ENCODE peak calls at places on chromosomes 11 and 22, in five cellular contexts. I, V, D, B and L are unnamed samples.

GRCh38 chr11:114889464-114890065 is 211.2 kb downstream of the NXPE2 start:
- DNase-seq in I (no peak), V (no peak), D (no peak), B (no peak), L (no peak)

GRCh38 chr11:134647066-134647746 is 235.2 kb upstream of the B3GAT1 start:
- DNase-seq in I (no peak), V (no peak), D (no peak), B (no peak), L (no peak)

GRCh38 chr22:41178425-41178975 is 26.6 kb upstream of the L3MBTL2 start:
- DNase-seq in I (no peak), V (peak), D (no peak), B (no peak), L (no peak)

GRCh38 chr11:103662880-103663279 is 373.6 kb upstream of the DDI1 start:
- DNase-seq in I (no peak), V (no peak), D (no peak), B (peak), L (no peak)

GRCh38 chr22:35154937-35155387 is 89.0 kb downstream of the ISX start:
- DNase-seq in I (peak), V (peak), D (no peak), B (peak), L (peak)

GRCh38 chr11:79087957-79088318 is 352.9 kb downstream of the TENM4 start:
- DNase-seq in I (no peak), V (no peak), D (no peak), B (no peak), L (no peak)

GRCh38 chr11:26583550-26583949 is 11.5 kb upstream of the MUC15 start:
- DNase-seq in I (no peak), V (no peak), D (no peak), B (peak), L (no peak)

GRCh38 chr11:95284057-95285052 is 53.4 kb upstream of the SESN3 start:
- DNase-seq in I (no peak), V (no peak), D (no peak), B (no peak), L (no peak)

GRCh38 chr11:66981976-66982578 is 7.0 kb downstream of the C11orf86 start:
- DNase-seq in I (peak), V (peak), D (peak), B (peak), L (peak)

DNA sequence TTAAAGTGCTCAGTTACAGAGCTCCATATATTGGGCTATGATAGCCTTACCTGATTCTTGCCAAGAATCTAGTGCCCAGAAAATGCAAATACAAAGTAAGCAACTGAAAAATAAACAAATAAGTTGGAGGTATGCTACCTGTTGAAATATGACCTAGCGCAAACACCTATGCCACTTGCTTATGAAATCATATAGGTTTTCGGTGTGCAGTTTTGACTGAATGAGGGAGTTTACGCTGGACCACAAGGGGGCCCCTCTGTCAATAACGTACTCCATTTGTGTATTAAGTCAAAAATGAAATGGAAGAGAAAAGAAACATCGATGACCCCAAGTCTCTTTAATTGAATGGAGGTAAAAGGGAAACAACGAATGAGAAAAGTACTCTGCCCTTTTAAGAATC is 84.9 kb upstream of the TRIM77 start:
- DNase-seq in I (no peak), V (no peak), D (no peak), B (peak), L (no peak)
- TF ChIP-seq CTCF in I (no peak), V (no peak), D (no peak), B (peak), L (no peak)

DNA sequence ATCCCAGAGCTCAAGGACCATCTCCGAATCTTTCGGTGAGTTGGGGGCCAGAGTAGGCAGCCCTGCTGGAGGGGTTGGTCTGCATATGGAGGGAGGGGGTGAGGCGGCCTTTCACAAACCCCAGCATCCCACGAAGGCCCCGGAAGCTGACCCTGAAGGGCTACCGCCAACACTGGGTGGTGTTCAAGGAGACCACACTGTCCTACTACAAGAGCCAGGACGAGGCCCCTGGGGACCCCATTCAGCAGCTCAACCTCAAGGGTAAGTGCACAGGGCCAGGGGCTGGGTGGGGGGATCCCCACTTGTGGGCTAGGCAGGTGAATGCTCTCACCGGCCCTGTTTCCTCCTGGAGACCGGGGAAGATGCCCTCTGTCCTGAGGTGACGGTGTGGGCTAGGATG is 6.2 kb downstream of the TRPT1 start:
- DNase-seq in I (no peak), V (no peak), D (no peak), B (no peak), L (no peak)
- TF ChIP-seq CTCF in I (no peak), V (no peak), D (no peak), B (no peak), L (no peak)

GRCh38 chr11:47553417-47553746 is 450 bp upstream of the CELF1 start:
- DNase-seq in I (no peak), V (peak), D (no peak), B (no peak), L (no peak)

GRCh38 chr11:47552581-47553416 is at the start of gene CELF1:
- DNase-seq in I (peak), V (peak), D (peak), B (peak), L (peak)

GRCh38 chr11:47552086-47552580 is 799 bp downstream of the CELF1 start:
- DNase-seq in I (peak), V (no peak), D (no peak), B (peak), L (no peak)

GRCh38 chr11:47550288-47551052 is 2.5 kb downstream of the CELF1 start:
- DNase-seq in I (no peak), V (no peak), D (no peak), B (peak), L (no peak)

GRCh38 chr11:47551086-47551485 is 1.8 kb downstream of the CELF1 start:
- DNase-seq in I (no peak), V (no peak), D (no peak), B (peak), L (no peak)
- TF ChIP-seq CTCF in I (peak), V (no peak), D (no peak), B (peak), L (peak)

GRCh38 chr11:108115495-108116140 is 5.7 kb upstream of the ACAT1 start:
- DNase-seq in I (peak), V (peak), D (peak), B (no peak), L (peak)

GRCh38 chr11:108122166-108122628 is 830 bp downstream of the ACAT1 start:
- DNase-seq in I (peak), V (no peak), D (no peak), B (peak), L (no peak)

GRCh38 chr11:108117746-108118371 is 3.5 kb upstream of the ACAT1 start:
- DNase-seq in I (no peak), V (no peak), D (no peak), B (peak), L (peak)

GRCh38 chr11:108125126-108125525 is 3.8 kb downstream of the ACAT1 start:
- DNase-seq in I (no peak), V (no peak), D (no peak), B (no peak), L (no peak)

GRCh38 chr11:108121274-108122155 is at the start of gene ACAT1:
- DNase-seq in I (peak), V (peak), D (peak), B (peak), L (peak)
- TF ChIP-seq CTCF in I (peak), V (peak), D (peak), B (no peak), L (no peak)

GRCh38 chr11:116249561-116249960 is 523.2 kb downstream of the BUD13 start:
- DNase-seq in I (no peak), V (no peak), D (no peak), B (no peak), L (no peak)
- TF ChIP-seq CTCF in I (no peak), V (no peak), D (no peak), B (peak), L (no peak)

GRCh38 chr11:130623909-130624668 is 175.6 kb downstream of the ADAMTS15 start:
- DNase-seq in I (no peak), V (no peak), D (no peak), B (no peak), L (no peak)
- TF ChIP-seq CTCF in I (no peak), V (no peak), D (no peak), B (no peak), L (no peak)

GRCh38 chr11:17077240-17077519 is 287 bp downstream of the RPS13 start:
- DNase-seq in I (no peak), V (no peak), D (no peak), B (no peak), L (no peak)

GRCh38 chr11:17077520-17078401 is at the start of gene RPS13:
- DNase-seq in I (peak), V (peak), D (peak), B (peak), L (peak)

GRCh38 chr11:17075506-17075905 is 2.0 kb downstream of the RPS13 start:
- DNase-seq in I (no peak), V (no peak), D (no peak), B (no peak), L (no peak)

GRCh38 chr11:17073370-17074027 is 4.0 kb downstream of the RPS13 start:
- DNase-seq in I (no peak), V (no peak), D (no peak), B (no peak), L (no peak)

GRCh38 chr11:17076517-17077239 is 789 bp downstream of the RPS13 start:
- DNase-seq in I (no peak), V (no peak), D (no peak), B (peak), L (no peak)
- TF ChIP-seq CTCF in I (no peak), V (no peak), D (no peak), B (no peak), L (no peak)

GRCh38 chr22:50325444-50326224 is 1.2 kb downstream of the DENND6B start:
- DNase-seq in I (no peak), V (no peak), D (no peak), B (peak), L (no peak)

GRCh38 chr22:50329236-50329635 is 2.4 kb upstream of the DENND6B start:
- DNase-seq in I (no peak), V (no peak), D (no peak), B (no peak), L (no peak)

GRCh38 chr22:50327711-50328019 is 853 bp upstream of the DENND6B start:
- DNase-seq in I (no peak), V (no peak), D (no peak), B (no peak), L (no peak)

GRCh38 chr22:50326225-50326958 is 420 bp downstream of the DENND6B start:
- DNase-seq in I (no peak), V (no peak), D (no peak), B (no peak), L (no peak)

DNA sequence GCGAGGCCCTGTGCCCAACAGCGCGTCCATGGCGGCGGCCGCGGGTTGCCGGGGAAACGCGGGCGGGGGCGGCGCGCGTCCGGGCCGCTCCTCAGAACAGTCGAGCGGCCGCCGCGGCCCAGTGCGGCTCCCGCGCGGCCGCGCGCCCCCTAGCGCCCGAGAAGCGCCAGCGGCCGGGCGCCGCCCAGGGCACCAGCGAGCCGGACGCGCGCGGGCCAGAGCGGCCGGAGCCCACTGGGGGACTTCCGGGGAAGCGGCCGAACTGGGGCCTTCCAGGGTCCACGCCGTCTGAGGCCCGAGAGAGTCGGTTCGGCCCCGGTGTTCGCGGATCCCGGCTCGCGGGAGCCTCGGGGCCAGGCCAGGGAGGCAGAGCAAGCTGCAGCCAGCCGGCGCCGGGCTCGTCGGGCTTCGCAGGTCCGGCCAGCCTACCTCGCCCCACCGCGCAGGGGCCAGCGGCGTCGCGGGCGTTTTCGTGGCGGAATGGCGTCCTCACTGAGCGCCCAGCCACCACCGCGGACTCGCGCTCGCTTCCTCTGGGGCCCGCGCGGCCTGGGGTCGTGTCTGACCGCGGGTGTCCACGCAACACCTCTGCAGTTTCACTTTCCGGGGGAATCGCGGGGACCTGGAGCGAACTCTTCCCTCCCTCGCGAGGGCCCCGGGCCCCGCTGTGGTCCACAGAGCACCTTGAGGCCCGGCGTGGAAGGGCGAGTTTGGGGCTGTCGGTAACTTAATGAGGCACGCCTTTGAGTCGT is at the start of gene DENND6B:
- DNase-seq in I (peak), V (peak), D (no peak), B (peak), L (peak)
- TF ChIP-seq CTCF in I (peak), V (peak), D (no peak), B (peak), L (no peak)

DNA sequence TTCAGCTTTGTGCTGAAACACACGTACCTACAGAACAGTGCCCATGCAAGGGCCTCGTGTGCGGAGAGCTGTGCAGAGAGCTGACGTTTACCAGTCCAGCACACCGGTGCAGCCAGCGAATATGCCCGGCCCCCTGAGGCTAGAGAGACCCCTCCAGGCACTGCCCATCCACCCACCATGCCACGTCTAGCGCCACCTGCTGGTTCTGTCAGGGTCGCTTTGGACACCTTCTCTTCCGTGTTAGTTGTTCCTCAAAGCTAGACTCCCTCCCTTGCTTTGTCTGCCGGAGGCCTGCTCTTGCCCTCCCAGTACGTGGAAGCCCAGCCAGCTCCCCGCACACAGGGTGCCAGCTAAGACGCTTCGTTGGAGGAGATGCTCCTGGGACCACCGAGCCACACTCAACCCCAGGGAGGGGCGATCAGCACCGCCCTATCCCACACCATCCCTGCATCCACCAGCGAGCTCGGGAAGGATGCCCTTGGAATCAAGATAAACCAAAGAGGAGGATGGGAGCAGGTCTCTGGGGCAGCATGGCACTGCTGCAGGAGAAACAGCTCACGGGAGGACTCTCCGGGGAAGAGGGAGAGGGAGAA is 43.4 kb downstream of the CPT1A start:
- DNase-seq in I (no peak), V (peak), D (no peak), B (peak), L (no peak)
- TF ChIP-seq CTCF in I (peak), V (peak), D (peak), B (peak), L (peak)